ENCODE peak calls at places on chromosome 18, in four cellular contexts. C is GM12865, E is HFF-Myc, D is cardiac muscle cell. J is an unnamed sample.

GRCh38 chr18:42798606-42799005 is 316.9 kb downstream of the RIT2 start:
- DNase-seq in C (no peak), E (no peak), D (no peak), J (no peak)

GRCh38 chr18:76838182-76838581 is 15.8 kb downstream of the ZNF236 start:
- DNase-seq in C (no peak), E (no peak), D (no peak), J (no peak)

GRCh38 chr18:57432118-57432517 is 3.1 kb upstream of the ONECUT2 start:
- DNase-seq in C (no peak), E (no peak), D (no peak), J (no peak)

GRCh38 chr18:23936371-23936958 is 78.1 kb upstream of the TTC39C start:
- DNase-seq in C (no peak), E (no peak), D (no peak), J (no peak)

GRCh38 chr18:62018034-62018760 is 125.4 kb upstream of the RNF152 start:
- DNase-seq in C (no peak), E (peak), D (no peak), J (no peak)

GRCh38 chr18:24055878-24056277 is 41.3 kb downstream of the TTC39C start:
- DNase-seq in C (peak), E (no peak), D (peak), J (no peak)

GRCh38 chr18:67583621-67584020 is 67.1 kb upstream of the DSEL start:
- DNase-seq in C (no peak), E (no peak), D (no peak), J (no peak)

GRCh38 chr18:12769644-12770440 is 67.0 kb downstream of the PSMG2 start:
- DNase-seq in C (no peak), E (no peak), D (no peak), J (no peak)

GRCh38 chr18:61635901-61636528 is 256.8 kb downstream of the RNF152 start:
- DNase-seq in C (peak), E (no peak), D (peak), J (no peak)

GRCh38 chr18:43664487-43665008 is 387.3 kb upstream of the SYT4 start:
- DNase-seq in C (no peak), E (no peak), D (no peak), J (no peak)

GRCh38 chr18:59954241-59954640 is 54.4 kb downstream of the PMAIP1 start:
- DNase-seq in C (no peak), E (no peak), D (no peak), J (no peak)
- TF ChIP-seq CTCF in C (no peak), E (no peak), D (no peak), J (no peak)

GRCh38 chr18:3213231-3214059 is 6.3 kb downstream of the MYOM1 start:
- DNase-seq in C (peak), E (no peak), D (no peak), J (no peak)
- TF ChIP-seq CTCF in C (no peak), E (no peak), D (no peak), J (no peak)

DNA sequence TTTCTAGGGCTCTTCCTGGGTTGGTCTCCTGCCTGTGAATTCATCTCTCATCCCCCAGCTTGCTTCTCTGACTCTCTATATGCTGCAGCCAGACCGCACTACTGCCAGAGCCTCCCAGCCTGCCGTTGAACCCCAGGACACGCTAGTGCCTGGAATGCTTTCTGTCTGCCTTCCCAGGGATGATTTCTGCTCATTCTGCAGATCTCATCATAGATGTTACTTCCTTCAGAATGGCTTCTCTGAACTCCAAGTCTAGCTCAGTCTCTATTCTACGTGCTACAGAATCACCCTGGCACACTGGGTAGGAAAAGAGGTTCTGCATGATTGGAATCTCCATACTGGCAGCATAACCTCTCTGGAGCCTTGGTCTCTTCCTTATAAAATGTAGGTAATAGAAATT is 94.8 kb upstream of the RAB12 start:
- DNase-seq in C (no peak), E (no peak), D (no peak), J (no peak)
- TF ChIP-seq CTCF in C (no peak), E (no peak), D (no peak), J (no peak)

GRCh38 chr18:50281295-50281971 is at the start of gene MBD1:
- DNase-seq in C (peak), E (peak), D (peak), J (peak)
- TF ChIP-seq CTCF in C (peak), E (peak), D (peak), J (no peak)

DNA sequence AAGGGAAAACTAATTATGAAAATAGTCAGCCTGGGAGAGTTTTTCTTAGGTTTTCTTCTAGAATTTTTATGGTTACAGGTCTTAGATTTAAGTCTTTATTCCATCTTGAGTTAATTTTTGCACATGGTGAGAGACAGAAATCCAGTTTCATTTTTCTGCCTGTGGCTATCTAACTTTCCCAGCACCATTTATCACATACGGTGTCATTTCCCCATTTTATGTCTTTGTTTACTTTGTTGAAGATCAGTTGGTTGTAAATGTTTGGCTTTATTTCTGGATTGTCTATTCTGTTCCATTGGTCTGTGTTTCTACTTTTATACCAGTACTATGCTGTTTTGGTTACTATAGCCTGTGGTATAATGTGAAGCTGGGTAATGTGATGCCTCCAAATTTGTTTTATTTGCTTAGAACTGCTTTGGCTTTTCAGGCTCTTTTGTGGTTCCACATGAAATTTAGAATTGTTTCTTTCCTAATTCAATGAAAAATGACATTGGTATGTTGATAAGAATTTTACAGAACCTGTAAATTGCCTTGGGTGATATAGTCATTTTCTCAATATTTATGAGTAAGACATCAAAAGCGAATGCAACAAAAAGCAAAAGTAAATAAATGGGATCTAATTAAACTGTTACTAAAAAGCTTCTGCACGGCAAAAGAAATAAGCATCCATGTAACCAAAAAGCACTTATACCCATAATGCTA is 146.1 kb upstream of the NOL4 start:
- DNase-seq in C (no peak), E (no peak), D (no peak), J (no peak)
- TF ChIP-seq CTCF in C (no peak), E (no peak), D (no peak), J (no peak)

DNA sequence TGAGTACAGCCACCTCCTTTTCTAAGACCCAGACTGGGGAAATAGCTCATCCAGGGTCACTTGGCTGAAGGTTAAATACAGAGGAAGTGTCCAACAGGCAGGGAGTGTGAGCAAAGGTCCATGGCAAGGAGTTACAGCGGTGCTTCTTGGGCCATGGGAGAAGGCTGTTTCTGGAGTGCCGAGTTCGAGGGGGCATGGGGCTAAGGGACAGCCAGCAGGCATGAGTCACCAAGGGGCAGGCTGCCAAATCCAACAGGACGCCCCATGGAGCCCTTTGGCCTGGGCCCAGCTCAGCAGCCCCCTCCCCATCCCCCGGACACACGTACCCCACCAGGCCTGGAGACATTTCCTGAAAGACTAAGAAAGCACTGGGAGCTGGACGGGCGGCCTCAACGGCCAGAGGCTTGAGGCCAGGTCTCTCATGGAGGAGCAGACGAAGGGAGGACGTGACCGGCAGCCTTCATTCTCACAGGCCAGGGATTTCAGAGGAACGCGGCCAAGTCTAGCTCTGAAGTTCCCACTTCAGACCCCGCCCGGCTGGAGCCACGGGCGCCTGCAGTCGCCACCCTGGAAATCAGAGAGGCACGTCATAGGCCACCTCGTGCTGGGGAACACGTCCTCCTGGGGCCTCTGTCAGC is 160.4 kb downstream of the SMAD7 start:
- DNase-seq in C (no peak), E (no peak), D (no peak), J (peak)
- TF ChIP-seq CTCF in C (no peak), E (no peak), D (no peak), J (no peak)

GRCh38 chr18:40534748-40535147 is 1420.3 kb upstream of the PIK3C3 start:
- DNase-seq in C (no peak), E (no peak), D (no peak), J (no peak)

GRCh38 chr18:40531061-40531460 is 1424.0 kb upstream of the PIK3C3 start:
- DNase-seq in C (no peak), E (no peak), D (no peak), J (no peak)

GRCh38 chr18:40524881-40525280 is 1430.2 kb upstream of the PIK3C3 start:
- DNase-seq in C (no peak), E (no peak), D (no peak), J (no peak)

DNA sequence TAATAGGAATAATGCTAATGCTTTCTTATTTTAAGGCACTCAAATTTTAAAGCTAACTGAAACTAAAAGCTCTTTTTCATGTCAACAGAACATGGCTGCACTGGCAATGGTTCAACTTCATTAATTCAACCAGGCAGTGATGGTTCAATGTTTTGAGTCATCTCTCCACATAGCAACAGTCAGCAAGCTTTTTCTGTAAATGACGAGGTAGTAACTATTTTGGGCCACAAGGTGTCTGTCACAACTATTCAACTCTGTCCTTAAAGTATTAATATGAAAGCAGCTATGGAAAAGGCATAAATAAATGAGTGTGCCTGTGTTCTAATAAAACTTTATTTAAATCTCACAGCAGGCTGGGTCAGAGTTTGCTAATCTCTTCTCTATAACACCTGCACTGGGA is 1425.6 kb upstream of the PIK3C3 start:
- DNase-seq in C (no peak), E (no peak), D (no peak), J (no peak)
- TF ChIP-seq CTCF in C (no peak), E (no peak), D (peak), J (no peak)

DNA sequence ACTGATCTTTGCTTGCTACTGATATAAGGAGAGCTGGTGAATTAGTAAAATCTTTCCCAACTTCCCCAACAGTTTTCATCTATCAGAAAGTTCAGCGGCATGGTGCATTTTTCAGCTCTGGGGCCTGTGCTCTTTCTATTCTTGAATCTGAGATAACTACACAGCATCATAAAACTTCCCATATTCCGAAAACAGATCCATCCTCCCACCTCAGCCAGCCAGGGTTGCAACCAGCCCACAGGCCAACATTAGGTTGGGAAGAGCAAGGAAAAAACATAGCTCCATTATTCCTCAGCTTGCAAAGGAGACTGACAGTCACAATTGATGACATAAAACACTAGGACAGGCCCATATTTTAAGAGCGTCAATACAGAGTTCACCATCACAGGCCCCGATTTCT is 297.2 kb downstream of the SETBP1 start:
- DNase-seq in C (no peak), E (no peak), D (no peak), J (no peak)
- TF ChIP-seq CTCF in C (no peak), E (no peak), D (no peak), J (no peak)